ENCODE peak calls at places on chromosomes 1 and 21, in six cellular contexts. O is cardiac muscle cell, G is GM23338, H is heart left ventricle, M is uterus, J is upper lobe of left lung. A is an unnamed sample.

GRCh38 chr1:145949219-145949618 is 8.6 kb downstream of the LIX1L start:
- DNase-seq in G (no peak), J (no peak), O (no peak), H (no peak), M (no peak), A (no peak)

GRCh38 chr1:25784575-25785051 is 15.4 kb upstream of the SELENON start:
- DNase-seq in H (peak; percentile 72), G (no peak), J (no peak), M (no peak), O (no peak), A (no peak)

GRCh38 chr1:203368624-203369451 is 17.9 kb upstream of the FMOD start:
- DNase-seq in H (peak; percentile 70), M (peak; percentile 82), G (no peak), J (peak; percentile 61), O (peak; percentile 95), A (no peak)

GRCh38 chr1:87937774-87938173 is 609.1 kb downstream of the LMO4 start:
- DNase-seq in M (no peak), J (no peak), G (no peak), H (no peak), O (no peak), A (no peak)

GRCh38 chr1:36401602-36402517 is 4.2 kb upstream of the LSM10 start:
- DNase-seq in J (no peak), O (no peak), H (no peak), M (no peak), G (no peak), A (no peak)

GRCh38 chr1:70840260-70840953 is 207.2 kb downstream of the PTGER3 start:
- DNase-seq in O (no peak), G (no peak), J (no peak), H (no peak), M (no peak), A (no peak)

GRCh38 chr1:162110910-162111309 is 41.4 kb downstream of the NOS1AP start:
- DNase-seq in O (no peak), H (no peak), G (no peak), M (no peak), J (no peak), A (no peak)

GRCh38 chr1:45304311-45305081 is 22.2 kb upstream of the HPDL start:
- DNase-seq in G (no peak), H (no peak), J (peak; percentile 28), O (peak; percentile 18), M (peak; percentile 30), A (no peak)

GRCh38 chr1:99218999-99219398 is 45.3 kb upstream of the PLPPR4 start:
- DNase-seq in M (no peak), J (no peak), H (no peak), G (no peak), O (no peak), A (no peak)

GRCh38 chr21:37904879-37905278 is 11.4 kb downstream of the KCNJ6 start:
- DNase-seq in H (peak; percentile 16), M (no peak), J (no peak), O (no peak), G (no peak), A (no peak)

GRCh38 chr1:91776068-91776794 is 109.7 kb downstream of the TGFBR3 start:
- DNase-seq in J (no peak), H (no peak), G (no peak), M (no peak), O (no peak), A (no peak)

GRCh38 chr1:89356658-89357400 is 7.0 kb upstream of the GBP6 start:
- DNase-seq in G (no peak), H (no peak), M (no peak), J (no peak), O (peak; percentile 50), A (no peak)

GRCh38 chr1:212045981-212046380 is 10.4 kb downstream of the DTL start:
- DNase-seq in O (no peak), J (no peak), M (no peak), H (no peak), G (no peak), A (no peak)

GRCh38 chr1:206757524-206758266 is 12.9 kb upstream of the IL19 start:
- DNase-seq in G (no peak), H (no peak), J (no peak), M (no peak), O (no peak), A (no peak)
- H3K27ac ChIP-seq in G (no peak overlapping the region), H (no peak overlapping the region), J (no peak overlapping the region), M (no peak overlapping the region), O (no peak overlapping the region), A (peak overlapping the region; percentile 47)

GRCh38 chr1:37480125-37480466 is 5.7 kb downstream of the ZC3H12A start:
- DNase-seq in M (no peak), J (no peak), O (no peak), H (no peak), G (no peak), A (no peak)

GRCh38 chr1:37478451-37478871 is 4.1 kb downstream of the ZC3H12A start:
- DNase-seq in J (no peak), M (no peak), O (peak; percentile 50), G (no peak), H (no peak), A (peak; percentile 55)

GRCh38 chr1:37479255-37480124 is 5.1 kb downstream of the ZC3H12A start:
- DNase-seq in O (peak; percentile 85), J (peak; percentile 99), G (no peak), M (peak; percentile 87), H (peak; percentile 75), A (peak; percentile 62)

GRCh38 chr1:37477946-37478345 is 3.6 kb downstream of the ZC3H12A start:
- DNase-seq in J (peak; percentile 35), M (no peak), H (no peak), G (no peak), O (no peak), A (no peak)

DNA sequence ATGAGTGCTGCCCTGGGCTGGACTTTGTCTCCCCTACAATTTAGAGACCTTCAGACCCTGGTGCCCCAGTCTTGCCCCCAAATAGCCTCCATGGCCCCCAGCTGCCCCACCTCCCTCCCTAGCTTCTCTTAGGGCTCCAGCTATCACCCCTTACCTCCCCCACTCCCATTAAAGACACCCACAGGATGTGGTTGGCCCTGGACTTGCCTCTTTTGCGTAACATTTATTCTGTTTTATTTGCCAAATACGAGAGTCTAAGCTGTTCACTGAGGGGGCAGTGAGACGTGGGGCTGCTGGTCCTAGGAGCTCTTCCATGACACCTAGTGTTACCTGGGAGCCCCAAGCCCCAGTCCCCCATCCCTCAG is 4.5 kb downstream of the ZC3H12A start:
- DNase-seq in G (no peak), M (no peak), H (no peak), J (peak; percentile 44), O (peak; percentile 74), A (no peak)
- H3K36me3 ChIP-seq in G (no peaks in the 10 kb centered on the region), M (no peaks in the 10 kb centered on the region), H (peaks cover 63% of the 10 kb centered on the region), J (peaks cover 77% of the 10 kb centered on the region), O (peaks cover 19% of the 10 kb centered on the region), A (peaks cover 28% of the 10 kb centered on the region)

GRCh38 chr1:157961805-157962762 is 31.4 kb upstream of the KIRREL1 start:
- DNase-seq in M (no peak), H (no peak), G (peak; percentile 15), O (peak; percentile 70), J (no peak), A (no peak)

GRCh38 chr1:157963713-157964112 is 29.7 kb upstream of the KIRREL1 start:
- DNase-seq in J (peak; percentile 42), H (peak; percentile 57), M (peak; percentile 77), O (peak; percentile 80), G (peak; percentile 87), A (peak; percentile 44)

GRCh38 chr1:157958280-157958679 is 35.2 kb upstream of the KIRREL1 start:
- DNase-seq in M (no peak), O (no peak), G (no peak), J (no peak), H (no peak), A (no peak)

GRCh38 chr1:157959750-157960149 is 33.7 kb upstream of the KIRREL1 start:
- DNase-seq in G (no peak), O (no peak), J (no peak), H (no peak), M (no peak), A (no peak)

DNA sequence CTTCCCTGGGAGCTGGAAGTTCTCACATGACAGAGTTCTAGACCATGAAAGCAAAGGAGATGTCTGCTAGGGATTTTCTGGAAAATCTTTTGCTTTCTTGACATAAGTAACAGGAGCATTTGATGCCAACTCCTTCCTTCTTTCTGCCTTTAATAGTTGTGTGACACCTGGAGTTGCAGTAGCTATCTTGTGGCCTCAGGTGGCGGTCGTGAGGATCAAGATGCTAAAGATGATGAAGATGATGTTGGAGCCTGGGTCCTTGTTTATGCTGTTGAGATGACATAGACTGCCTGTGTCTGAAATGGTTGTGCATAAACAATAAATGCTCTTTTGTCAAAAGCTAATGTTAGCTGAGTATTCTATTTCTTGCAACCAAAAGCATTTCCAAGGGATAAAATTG is 32.7 kb upstream of the KIRREL1 start:
- DNase-seq in O (no peak), H (no peak), G (peak; percentile 51), J (no peak), M (no peak), A (no peak)
- TF ChIP-seq CTCF in O (no peak), H (no peak), G (peak; percentile 30), J (no peak), M (no peak), A (no peak)

DNA sequence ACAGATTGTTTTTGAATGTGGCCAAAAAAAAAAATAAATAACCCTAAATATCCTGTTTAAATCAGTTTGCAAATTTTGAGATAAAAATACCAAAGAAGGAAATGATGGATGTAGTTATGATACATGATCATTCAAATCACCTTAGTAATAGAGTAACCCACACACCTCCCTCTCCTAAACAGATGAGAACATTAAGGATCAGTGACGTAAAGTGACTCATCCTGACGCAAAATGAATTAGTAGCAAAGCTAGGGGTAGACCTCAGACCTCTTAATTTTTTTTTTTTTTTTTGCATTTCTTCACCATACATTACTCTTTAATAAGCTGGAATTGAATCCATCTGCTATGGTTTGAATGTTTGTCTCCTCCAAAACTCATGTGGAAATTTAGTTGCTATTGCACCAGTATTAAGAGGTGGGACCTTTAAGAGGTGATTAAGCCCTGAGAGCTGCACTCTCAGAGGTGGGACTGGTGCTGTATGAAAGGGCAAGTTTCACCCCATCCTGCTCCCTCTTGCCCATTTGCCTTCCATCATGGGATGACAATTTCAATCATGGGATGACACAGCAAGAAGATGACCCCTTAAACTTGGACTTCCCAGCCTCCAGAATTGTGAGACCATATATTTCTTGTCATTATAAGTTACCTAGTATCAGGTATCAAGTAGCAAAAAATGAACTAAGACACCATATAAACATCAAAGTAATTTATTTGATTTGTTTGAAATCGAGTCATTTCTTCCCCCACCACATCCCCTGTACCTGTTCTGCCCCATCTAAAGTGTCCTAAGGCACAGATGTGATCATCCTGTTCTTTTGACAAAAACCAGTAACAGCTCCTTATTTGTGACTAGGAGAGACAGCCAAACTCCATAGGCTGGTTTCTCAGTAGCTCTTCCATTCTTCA is 114.6 kb upstream of the DUSP10 start:
- DNase-seq in O (peak; percentile 20), H (no peak), M (no peak), J (no peak), G (no peak), A (no peak)
- H3K27ac ChIP-seq in O (no peak overlapping the region), H (no peak overlapping the region), M (no peak overlapping the region), J (no peak overlapping the region), G (no peak overlapping the region), A (no peak overlapping the region)

DNA sequence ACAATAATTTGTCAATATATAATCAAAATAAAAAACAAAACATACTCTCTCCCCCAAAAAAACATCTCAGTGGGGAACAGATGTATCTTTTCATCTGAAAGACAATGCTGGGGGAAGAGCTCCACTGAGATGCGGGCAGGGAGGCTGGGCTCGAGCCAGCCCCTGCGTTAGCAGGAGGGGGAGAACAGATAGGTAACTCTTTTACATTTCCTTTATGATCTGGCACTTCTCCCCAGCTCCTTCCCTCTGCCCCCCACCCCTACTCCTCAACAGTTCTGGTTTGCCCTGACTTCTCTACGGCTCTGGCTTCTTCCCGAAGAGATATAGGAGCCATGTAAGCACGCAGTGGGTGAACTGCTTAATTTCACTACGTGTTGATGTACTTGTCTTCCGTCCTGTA is 12.4 kb downstream of the LEPR start:
- DNase-seq in M (no peak), G (peak; percentile 52), O (no peak), H (no peak), J (no peak), A (no peak)
- H3K36me3 ChIP-seq in M (no peaks in the 10 kb centered on the region), G (no peaks in the 10 kb centered on the region), O (peaks cover 2% of the 10 kb centered on the region), H (peaks cover 62% of the 10 kb centered on the region), J (peaks cover 48% of the 10 kb centered on the region), A (no peaks in the 10 kb centered on the region)

A was measured in CD8-positive, alpha-beta T cell.